ENCODE peak calls at places on chromosomes 3 and 15, in five cellular contexts. R is activated CD4-positive, alpha-beta T cell treated with anti-CD3 and anti-CD28 coated beads for 4 hours; Z is mucosa of gallbladder; Q is MCF 10A; S is activated T-cell treated with anti-CD3 and anti-CD28 coated beads, Interleukin-2, amount 50 U/mL, for 72 hours. G is an unnamed sample.

GRCh38 chr3:40869939-40870338 is 329.4 kb upstream of the CTNNB1 start:
- DNase-seq in Q (no peak), R (no peak), S (no peak), Z (no peak), G (no peak)

GRCh38 chr3:48047841-48048456 is 31.7 kb upstream of the MAP4 start:
- DNase-seq in S (no peak), Q (peak; percentile 25), R (no peak), Z (no peak), G (no peak)

GRCh38 chr3:3053974-3054373 is 56.2 kb downstream of the IL5RA start:
- DNase-seq in Z (no peak), S (no peak), Q (no peak), R (no peak), G (no peak)

GRCh38 chr15:43093026-43093425 is 12.8 kb downstream of the UBR1 start:
- DNase-seq in S (no peak), Z (no peak), Q (no peak), R (no peak), G (no peak)

GRCh38 chr3:71524688-71525087 is 58.8 kb downstream of the FOXP1 start:
- DNase-seq in Z (no peak), S (no peak), R (no peak), Q (no peak), G (no peak)

GRCh38 chr3:46422617-46423016 is 15.6 kb downstream of the CCRL2 start:
- DNase-seq in R (no peak), S (no peak), Z (no peak), Q (peak; percentile 92), G (no peak)

GRCh38 chr15:29652595-29652994 is 169.7 kb downstream of the TJP1 start:
- DNase-seq in R (no peak), S (no peak), Z (no peak), Q (no peak), G (no peak)

GRCh38 chr3:130480736-130481135 is 36.2 kb upstream of the COL6A6 start:
- DNase-seq in Z (peak; percentile 23), R (no peak), S (no peak), Q (peak; percentile 21), G (peak; percentile 68)

GRCh38 chr3:57127849-57128566 is 37.1 kb downstream of the IL17RD start:
- DNase-seq in S (no peak), R (no peak), Q (no peak), Z (no peak), G (peak; percentile 43)

GRCh38 chr15:60395276-60396011 is 2.3 kb downstream of the ANXA2 start:
- DNase-seq in S (no peak), Q (peak; percentile 60), Z (no peak), R (no peak), G (no peak)

G was measured in A673.